ENCODE peak calls at places on chromosomes 3 and 15, in five cellular contexts. V, A, X, K and M are unnamed samples.

GRCh38 chr3:182323898-182324297 is 469.4 kb upstream of the ATP11B start:
- DNase-seq in K (no peak), V (no peak), X (no peak), A (no peak), M (no peak)

GRCh38 chr3:53222183-53222901 is 33.5 kb downstream of the TKT start:
- DNase-seq in X (no peak), V (no peak), A (no peak), K (no peak), M (peak; percentile 55)

GRCh38 chr3:131794766-131795381 is 239.9 kb downstream of the CPNE4 start:
- DNase-seq in V (no peak), X (peak; percentile 42), K (no peak), A (peak; percentile 54), M (peak; percentile 79)

GRCh38 chr3:40741729-40742128 is 217.0 kb downstream of the ZNF621 start:
- DNase-seq in A (no peak), K (no peak), V (no peak), X (no peak), M (no peak)

GRCh38 chr15:74642724-74643367 is 27.2 kb downstream of the CLK3 start:
- DNase-seq in X (peak; percentile 43), V (no peak), K (no peak), A (no peak), M (peak; percentile 85)

GRCh38 chr3:71984843-71985594 is 200.1 kb upstream of the PROK2 start:
- DNase-seq in K (no peak), A (no peak), V (no peak), X (no peak), M (no peak)

GRCh38 chr3:69013256-69014021 is at the start of gene EOGT:
- DNase-seq in A (peak; percentile 87), V (peak; percentile 70), K (peak; percentile 94), X (peak; percentile 82), M (peak; percentile 96)

GRCh38 chr3:31999902-32000439 is 18.4 kb downstream of the ZNF860 start:
- DNase-seq in X (no peak), K (no peak), V (no peak), A (no peak), M (no peak)

GRCh38 chr15:25251700-25252390 is 187.0 kb downstream of the UBE3A start:
- DNase-seq in K (peak; percentile 54), X (no peak), A (peak; percentile 14), V (no peak), M (peak; percentile 15)

DNA sequence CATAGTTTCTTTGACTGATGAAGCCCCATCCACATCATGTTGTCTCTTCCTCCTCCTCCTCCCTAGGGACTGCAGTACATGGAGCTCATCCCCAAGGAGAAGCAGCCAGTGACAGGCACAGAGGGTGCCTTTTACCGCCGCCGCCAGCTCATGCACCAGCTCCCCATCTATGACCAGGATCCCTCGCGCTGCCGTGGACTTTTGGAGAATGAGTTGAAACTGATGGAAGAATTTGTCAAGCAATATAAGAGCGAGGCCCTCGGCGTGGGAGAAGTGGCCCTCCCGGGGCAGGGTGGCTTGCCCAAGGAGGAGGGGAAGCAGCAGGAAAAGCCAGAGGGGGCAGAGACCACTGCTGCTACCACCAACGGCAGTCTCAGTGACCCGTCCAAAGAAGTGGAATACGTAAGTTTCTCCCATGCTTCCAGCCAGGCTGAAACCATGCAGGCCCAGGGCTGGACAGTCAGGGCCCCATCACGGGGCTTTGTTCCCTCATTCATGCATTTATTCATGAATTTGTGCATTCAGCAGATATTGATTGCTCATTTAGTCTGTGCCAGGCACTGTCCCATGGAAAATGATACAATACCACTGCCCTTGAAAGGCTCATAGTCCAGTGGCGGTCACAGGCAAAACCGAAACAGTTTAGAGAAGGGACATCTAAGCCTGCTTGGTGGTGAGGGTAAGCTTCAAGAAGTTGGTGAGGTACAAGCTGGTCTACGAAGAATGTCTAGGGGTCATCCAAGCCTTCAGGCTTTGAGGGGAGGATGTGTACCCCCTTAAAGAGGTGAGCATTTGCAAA is 47.1 kb downstream of the LMCD1 start:
- DNase-seq in A (no peak), X (no peak), V (no peak), K (no peak), M (no peak)
- H3K4me1 ChIP-seq in A (no peaks in the 10 kb centered on the region), X (no peaks in the 10 kb centered on the region), V (no peaks in the 10 kb centered on the region), K (peaks cover 46% of the 10 kb centered on the region), M (no peaks in the 10 kb centered on the region)

GRCh38 chr3:185822221-185822956 is 2.5 kb downstream of the IGF2BP2 start:
- DNase-seq in K (no peak), A (no peak), V (no peak), X (no peak), M (no peak)
- H3K4me1 ChIP-seq in K (peaks cover 9% of the 10 kb centered on the region), A (peaks cover 11% of the 10 kb centered on the region), V (no peaks in the 10 kb centered on the region), X (peaks cover 21% of the 10 kb centered on the region), M (peaks cover 3% of the 10 kb centered on the region)

DNA sequence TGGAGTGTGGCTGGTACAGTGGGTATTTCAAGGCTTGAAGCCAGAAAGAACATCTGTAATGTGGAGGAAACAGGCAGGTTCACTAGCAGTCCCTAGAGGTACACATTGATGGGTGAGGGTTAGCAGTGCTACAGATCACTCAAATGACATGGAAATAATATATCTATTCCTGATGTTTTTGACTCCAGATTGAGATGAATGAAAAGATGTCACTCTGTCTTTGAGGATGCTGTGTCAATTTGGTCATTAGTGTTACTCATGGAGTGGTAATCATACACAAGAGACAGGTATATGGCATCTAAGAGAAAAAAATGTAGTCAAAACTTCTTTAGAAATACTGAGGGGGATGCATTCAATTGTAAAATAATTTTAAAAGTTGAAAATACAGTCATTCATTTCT is 135.1 kb downstream of the ZIC1 start:
- DNase-seq in X (no peak), V (no peak), A (no peak), K (no peak), M (no peak)
- H3K4me1 ChIP-seq in X (no peaks in the 10 kb centered on the region), V (no peaks in the 10 kb centered on the region), A (no peaks in the 10 kb centered on the region), K (no peaks in the 10 kb centered on the region), M (no peaks in the 10 kb centered on the region)

GRCh38 chr3:42052132-42052866 is 38.9 kb upstream of the TRAK1 start:
- DNase-seq in A (no peak), V (no peak), K (no peak), X (no peak), M (no peak)

GRCh38 chr3:42051384-42052131 is 39.6 kb upstream of the TRAK1 start:
- DNase-seq in V (no peak), K (no peak), X (no peak), A (no peak), M (no peak)

GRCh38 chr3:42055291-42055690 is 35.9 kb upstream of the TRAK1 start:
- DNase-seq in A (no peak), V (no peak), K (no peak), X (no peak), M (no peak)

GRCh38 chr3:42053476-42053875 is 37.7 kb upstream of the TRAK1 start:
- DNase-seq in X (no peak), V (no peak), A (no peak), K (peak; percentile 75), M (no peak)

DNA sequence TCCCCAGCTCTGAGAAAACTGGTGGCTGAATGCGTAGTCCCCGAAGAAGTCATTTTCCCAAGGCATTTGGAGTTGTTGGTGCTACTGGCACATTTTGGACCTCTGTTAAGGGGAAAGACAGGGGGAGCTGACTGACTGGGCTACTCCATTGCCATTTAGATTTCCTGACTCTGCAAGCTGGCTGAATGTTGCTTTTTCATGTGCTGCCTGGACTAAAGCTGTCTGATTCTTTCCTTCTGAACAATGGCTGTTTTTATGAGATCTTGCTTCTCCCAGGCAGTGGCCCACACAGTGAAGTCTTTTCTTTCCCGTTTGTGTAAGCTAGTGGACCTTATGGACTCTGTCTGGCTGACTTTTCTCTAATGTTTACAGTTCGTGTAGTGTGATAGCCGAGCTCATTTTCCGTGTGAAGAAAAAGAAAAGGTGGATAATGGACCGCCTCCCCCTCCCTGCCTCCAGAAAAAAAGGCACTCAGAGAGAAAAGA is 38.2 kb upstream of the TRAK1 start:
- DNase-seq in X (no peak), V (no peak), K (no peak), A (no peak), M (no peak)
- H3K4me1 ChIP-seq in X (peaks cover 3% of the 10 kb centered on the region), V (peaks cover 4% of the 10 kb centered on the region), K (peaks cover 75% of the 10 kb centered on the region), A (peaks cover 26% of the 10 kb centered on the region), M (peaks cover 20% of the 10 kb centered on the region)

GRCh38 chr3:171455603-171456550 is 4.3 kb downstream of the TNIK start:
- DNase-seq in X (no peak), A (no peak), V (no peak), K (no peak), M (no peak)

GRCh38 chr3:171458056-171458856 is 1.9 kb downstream of the TNIK start:
- DNase-seq in X (no peak), V (peak; percentile 44), K (peak; percentile 44), A (peak; percentile 53), M (peak; percentile 80)

GRCh38 chr3:171456765-171457164 is 3.4 kb downstream of the TNIK start:
- DNase-seq in K (no peak), X (no peak), A (no peak), V (no peak), M (no peak)

GRCh38 chr3:171458857-171459129 is 1.4 kb downstream of the TNIK start:
- DNase-seq in X (no peak), V (no peak), K (no peak), A (peak; percentile 56), M (peak; percentile 81)

GRCh38 chr3:171457263-171458055 is 2.7 kb downstream of the TNIK start:
- DNase-seq in A (no peak), K (no peak), V (no peak), X (no peak), M (peak; percentile 62)
- H3K4me1 ChIP-seq in A (peaks cover 3% of the 10 kb centered on the region), K (peaks cover 16% of the 10 kb centered on the region), V (peaks cover 15% of the 10 kb centered on the region), X (peaks cover 17% of the 10 kb centered on the region), M (peaks cover 8% of the 10 kb centered on the region)

GRCh38 chr3:159795776-159796175 is 192.9 kb upstream of the IL12A start:
- DNase-seq in K (no peak), V (no peak), A (no peak), X (no peak), M (no peak)

GRCh38 chr3:159796744-159797143 is 191.9 kb upstream of the IL12A start:
- DNase-seq in A (no peak), K (no peak), X (no peak), V (no peak), M (no peak)

GRCh38 chr3:159796226-159796625 is 192.4 kb upstream of the IL12A start:
- DNase-seq in K (no peak), A (no peak), V (no peak), X (no peak), M (no peak)

GRCh38 chr3:159797771-159798170 is 190.9 kb upstream of the IL12A start:
- DNase-seq in X (no peak), A (no peak), V (no peak), K (no peak), M (no peak)

GRCh38 chr3:159795050-159795449 is 193.6 kb upstream of the IL12A start:
- DNase-seq in V (no peak), A (no peak), X (no peak), K (no peak), M (no peak)
- H3K4me1 ChIP-seq in V (no peaks in the 10 kb centered on the region), A (no peaks in the 10 kb centered on the region), X (no peaks in the 10 kb centered on the region), K (peaks cover 71% of the 10 kb centered on the region), M (peaks cover 14% of the 10 kb centered on the region)